ENCODE peak calls at places on chromosomes 5 and 9, in eight cellular contexts. Y is HFFc6, A is Peyer's patch, X is body of pancreas, C is endodermal cell, T is left ventricle myocardium inferior, Q is H1, F is GM10248. Z is an unnamed sample.
A peak's percentile ranks its signal among the peaks of the same experiment; 100 is the strongest.

GRCh38 chr9:127817881-127818434 is 15.3 kb downstream of the FPGS start:
- DNase-seq in A (no peak), Y (no peak), F (no peak), C (peak; percentile 37), X (no peak), T (no peak), Q (no peak), Z (no peak)

GRCh38 chr9:34590376-34591090 is 1.0 kb upstream of the CNTFR start:
- DNase-seq in X (no peak), C (peak; percentile 80), T (no peak), Y (no peak), A (no peak), Q (peak; percentile 80), F (no peak), Z (no peak)

GRCh38 chr9:105065119-105066088 is 137.4 kb upstream of the ABCA1 start:
- DNase-seq in Y (no peak), T (no peak), C (no peak), A (no peak), F (no peak), X (peak; percentile 65), Q (no peak), Z (no peak)

GRCh38 chr5:71974165-71974564 is 133.1 kb upstream of the MAP1B start:
- DNase-seq in Q (no peak), F (no peak), A (no peak), Y (no peak), C (no peak), T (no peak), X (peak; percentile 56), Z (no peak)

GRCh38 chr5:139654875-139655491 is 6.8 kb downstream of the CXXC5 start:
- DNase-seq in F (no peak), X (no peak), A (no peak), Y (no peak), T (peak; percentile 51), Q (no peak), C (no peak), Z (no peak)

GRCh38 chr5:14341571-14342225 is 198.6 kb downstream of the TRIO start:
- DNase-seq in F (no peak), Y (no peak), X (no peak), T (no peak), A (no peak), Q (no peak), C (peak; percentile 62), Z (no peak)

GRCh38 chr5:83270311-83270710 is 193.0 kb downstream of the XRCC4 start:
- DNase-seq in T (no peak), Q (no peak), C (no peak), A (no peak), X (no peak), F (no peak), Y (no peak), Z (no peak)

GRCh38 chr9:95268681-95269080 is 48.8 kb downstream of the FANCC start:
- DNase-seq in C (peak; percentile 53), A (no peak), Q (no peak), F (no peak), T (no peak), X (peak; percentile 82), Y (peak; percentile 8), Z (no peak)

GRCh38 chr5:102481044-102481715 is 17.6 kb downstream of the SLCO6A1 start:
- DNase-seq in A (no peak), F (no peak), Q (no peak), Y (no peak), T (no peak), X (no peak), C (no peak), Z (no peak)

GRCh38 chr9:71323357-71323756 is 201.9 kb upstream of the TRPM3 start:
- DNase-seq in X (no peak), Y (no peak), T (no peak), A (no peak), Q (no peak), F (no peak), C (no peak), Z (no peak)

GRCh38 chr9:35406183-35406959 is 83.5 kb upstream of the RUSC2 start:
- DNase-seq in C (peak; percentile 99), A (peak; percentile 20), X (peak; percentile 83), Y (no peak), F (peak; percentile 29), T (no peak), Q (peak; percentile 99), Z (no peak)

GRCh38 chr9:17134396-17134842 is 421 bp upstream of the CNTLN start:
- DNase-seq in Q (no peak), C (no peak), A (no peak), F (no peak), T (no peak), X (no peak), Y (no peak), Z (no peak)

GRCh38 chr9:71303351-71303750 is 181.9 kb upstream of the TRPM3 start:
- DNase-seq in Q (no peak), X (no peak), F (no peak), A (no peak), C (no peak), T (no peak), Y (peak; percentile 29), Z (no peak)

GRCh38 chr9:74775401-74775800 is 112.3 kb downstream of the TRPM6 start:
- DNase-seq in F (no peak), X (no peak), Q (no peak), C (no peak), Y (no peak), T (no peak), A (no peak), Z (no peak)

GRCh38 chr5:140558542-140558941 is 1.3 kb upstream of the SRA1 start:
- DNase-seq in C (no peak), T (no peak), Q (no peak), A (no peak), F (no peak), Y (no peak), X (no peak), Z (no peak)

GRCh38 chr9:137176302-137177182 is 4.7 kb upstream of the TMEM210 start:
- DNase-seq in F (peak; percentile 63), C (peak; percentile 81), Y (no peak), X (peak; percentile 54), T (no peak), Q (no peak), A (no peak), Z (no peak)

GRCh38 chr5:143564417-143564816 is 160.9 kb upstream of the NR3C1 start:
- DNase-seq in X (no peak), Q (no peak), A (no peak), F (peak; percentile 32), Y (no peak), T (no peak), C (no peak), Z (no peak)

GRCh38 chr5:3384531-3384930 is 211.1 kb upstream of the IRX1 start:
- DNase-seq in C (no peak), Q (no peak), F (no peak), Y (no peak), X (no peak), T (no peak), A (no peak), Z (no peak)

GRCh38 chr5:76742586-76742985 is 26.7 kb downstream of the F2R start:
- DNase-seq in X (no peak), C (no peak), A (no peak), Q (no peak), T (no peak), F (no peak), Y (peak; percentile 65), Z (no peak)

GRCh38 chr9:37155601-37156000 is 35.2 kb downstream of the ZCCHC7 start:
- DNase-seq in Y (no peak), F (no peak), C (no peak), T (no peak), Q (no peak), X (no peak), A (no peak), Z (no peak)

GRCh38 chr9:112011051-112011620 is 114.5 kb downstream of the UGCG start:
- DNase-seq in Y (no peak), T (no peak), F (no peak), X (no peak), C (peak; percentile 3), Q (no peak), A (no peak), Z (no peak)

GRCh38 chr5:135205616-135206349 is 171.8 kb upstream of the PITX1 start:
- DNase-seq in C (peak; percentile 33), Q (no peak), T (no peak), A (no peak), X (no peak), Y (no peak), F (no peak), Z (no peak)

GRCh38 chr5:4630031-4630430 is 510.1 kb upstream of the ADAMTS16 start:
- DNase-seq in A (no peak), T (no peak), X (peak; percentile 13), C (no peak), F (no peak), Q (no peak), Y (no peak), Z (no peak)

GRCh38 chr9:7376838-7377237 is 422.7 kb downstream of the DMAC1 start:
- DNase-seq in Y (no peak), A (no peak), X (no peak), T (no peak), Q (no peak), C (no peak), F (no peak), Z (no peak)

GRCh38 chr5:17374973-17375844 is 122.8 kb upstream of the TAF11L2 start:
- DNase-seq in F (no peak), Q (peak; percentile 54), T (no peak), C (peak; percentile 82), A (no peak), X (peak; percentile 22), Y (no peak), Z (no peak)

GRCh38 chr5:161409471-161409870 is 137.1 kb downstream of the GABRB2 start:
- DNase-seq in A (no peak), X (no peak), Q (no peak), C (no peak), T (no peak), Y (no peak), F (no peak), Z (no peak)
- TF ChIP-seq CTCF in A (no peak), X (no peak), Q (no peak), C (no peak), T (no peak), Y (no peak), F (no peak), Z (no peak)

GRCh38 chr9:1429328-1429727 is 379.2 kb downstream of the DMRT2 start:
- DNase-seq in F (no peak), Q (peak; percentile 52), Y (no peak), A (no peak), C (peak; percentile 41), T (peak; percentile 16), X (peak; percentile 30), Z (no peak)
- TF ChIP-seq CTCF in F (peak; percentile 26), Q (no peak), Y (no peak), A (no peak), C (peak; percentile 82), T (peak; percentile 56), X (peak; percentile 38), Z (peak; percentile 47)

GRCh38 chr5:179907570-179908324 is at the start of gene TBC1D9B:
- DNase-seq in Q (peak; percentile 81), F (peak; percentile 90), T (peak; percentile 73), X (peak; percentile 70), C (peak; percentile 85), A (peak; percentile 52), Y (peak; percentile 40), Z (no peak)
- TF ChIP-seq CTCF in Q (peak; percentile 28), F (peak; percentile 58), T (peak; percentile 60), X (peak; percentile 31), C (peak; percentile 58), A (peak; percentile 62), Y (peak; percentile 60), Z (peak; percentile 27)

DNA sequence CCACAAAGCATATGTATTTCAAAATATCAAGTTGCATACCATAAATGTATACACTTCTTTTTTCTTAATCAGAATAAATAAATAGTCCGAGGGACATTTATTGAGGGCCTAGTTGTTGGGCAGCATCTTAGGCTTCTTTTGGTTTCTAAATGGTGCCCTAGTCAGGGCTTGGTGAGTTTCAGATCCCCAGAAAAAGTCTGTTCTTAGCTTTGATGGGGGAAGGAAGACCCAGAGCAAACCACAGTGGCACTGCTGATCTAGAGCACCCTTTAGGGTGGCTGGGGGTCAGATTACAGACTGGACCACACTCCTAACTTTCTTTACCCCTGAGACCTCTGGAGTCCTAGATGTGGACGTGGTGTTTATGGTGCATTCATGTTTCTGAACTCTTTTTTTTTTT is 97.8 kb downstream of the C9orf152 start:
- DNase-seq in Y (no peak), F (peak; percentile 40), A (no peak), X (no peak), T (no peak), C (no peak), Q (no peak), Z (no peak)
- TF ChIP-seq CTCF in Y (no peak), F (no peak), A (no peak), X (no peak), T (no peak), C (no peak), Q (no peak), Z (no peak)

Z was measured in epithelial cell of proximal tubule.